ENCODE peak calls at places on chromosome 14, in seven cellular contexts. One of them, this sample, is unnamed. For H3K27me3 and H3K4me1, the result is how much of the 10 kb centered on the place peaks cover.

GRCh38 chr14:57362356-57362755 is 28.0 kb upstream of the NAA30 start:
- DNase-seq in transverse colon: no peak
- DNase-seq in adrenal gland: no peak
- DNase-seq in stomach: no peak
- DNase-seq in esophagus squamous epithelium: no peak
- DNase-seq in body of pancreas: no peak
- DNase-seq in left lung: no peak
- DNase-seq in this sample: no peak

GRCh38 chr14:71021347-71022014 is 114.2 kb downstream of the PCNX1 start:
- DNase-seq in esophagus squamous epithelium: no peak
- DNase-seq in left lung: no peak
- DNase-seq in transverse colon: no peak
- DNase-seq in stomach: no peak
- DNase-seq in adrenal gland: no peak
- DNase-seq in body of pancreas: no peak
- DNase-seq in this sample: no peak

GRCh38 chr14:35534130-35534883 is at the start of gene INSM2:
- DNase-seq in stomach: no peak
- DNase-seq in adrenal gland: no peak
- DNase-seq in left lung: no peak
- DNase-seq in transverse colon: no peak
- DNase-seq in esophagus squamous epithelium: no peak
- DNase-seq in body of pancreas: no peak
- DNase-seq in this sample: no peak

GRCh38 chr14:79334272-79334671 is 877.0 kb downstream of the DIO2 start:
- DNase-seq in esophagus squamous epithelium: no peak
- DNase-seq in body of pancreas: no peak
- DNase-seq in left lung: no peak
- DNase-seq in adrenal gland: no peak
- DNase-seq in transverse colon: no peak
- DNase-seq in stomach: no peak
- DNase-seq in this sample: no peak

GRCh38 chr14:55071870-55072640 is 20.6 kb downstream of the MAPK1IP1L start:
- DNase-seq in adrenal gland: no peak
- DNase-seq in left lung: no peak
- DNase-seq in stomach: no peak
- DNase-seq in transverse colon: no peak
- DNase-seq in body of pancreas: no peak
- DNase-seq in esophagus squamous epithelium: no peak
- DNase-seq in this sample: no peak

GRCh38 chr14:68392393-68393085 is 400.3 kb downstream of the ZFP36L1 start:
- DNase-seq in adrenal gland: peak
- DNase-seq in esophagus squamous epithelium: no peak
- DNase-seq in stomach: peak
- DNase-seq in left lung: peak
- DNase-seq in body of pancreas: peak
- DNase-seq in transverse colon: peak
- DNase-seq in this sample: no peak

GRCh38 chr14:57755018-57755521 is 110.8 kb downstream of the SLC35F4 start:
- DNase-seq in left lung: no peak
- DNase-seq in esophagus squamous epithelium: no peak
- DNase-seq in transverse colon: no peak
- DNase-seq in stomach: no peak
- DNase-seq in adrenal gland: no peak
- DNase-seq in body of pancreas: no peak
- DNase-seq in this sample: peak

GRCh38 chr14:93893550-93894329 is 33.4 kb upstream of the FAM181A start:
- DNase-seq in body of pancreas: no peak
- DNase-seq in stomach: no peak
- DNase-seq in left lung: no peak
- DNase-seq in transverse colon: no peak
- DNase-seq in esophagus squamous epithelium: no peak
- DNase-seq in adrenal gland: peak
- DNase-seq in this sample: peak

GRCh38 chr14:103142903-103143302 is 19.6 kb downstream of the TNFAIP2 start:
- DNase-seq in adrenal gland: no peak
- DNase-seq in left lung: no peak
- DNase-seq in body of pancreas: no peak
- DNase-seq in stomach: no peak
- DNase-seq in transverse colon: no peak
- DNase-seq in esophagus squamous epithelium: no peak
- DNase-seq in this sample: no peak

GRCh38 chr14:69715725-69716482 is 51.0 kb upstream of the SRSF5 start:
- DNase-seq in adrenal gland: peak
- DNase-seq in transverse colon: peak
- DNase-seq in esophagus squamous epithelium: no peak
- DNase-seq in left lung: peak
- DNase-seq in body of pancreas: peak
- DNase-seq in stomach: peak
- DNase-seq in this sample: peak

GRCh38 chr14:49754570-49755097 is 13.3 kb upstream of the KLHDC2 start:
- DNase-seq in left lung: no peak
- DNase-seq in esophagus squamous epithelium: no peak
- DNase-seq in body of pancreas: no peak
- DNase-seq in stomach: no peak
- DNase-seq in adrenal gland: no peak
- DNase-seq in transverse colon: no peak
- DNase-seq in this sample: no peak

GRCh38 chr14:68979722-68980552 is 835 bp upstream of the ACTN1 start:
- DNase-seq in body of pancreas: peak
- DNase-seq in esophagus squamous epithelium: no peak
- DNase-seq in left lung: peak
- DNase-seq in transverse colon: peak
- DNase-seq in stomach: peak
- DNase-seq in adrenal gland: peak
- DNase-seq in this sample: peak

GRCh38 chr14:100408350-100409015 is 85.3 kb downstream of the SLC25A47 start:
- DNase-seq in esophagus squamous epithelium: no peak
- DNase-seq in stomach: no peak
- DNase-seq in transverse colon: no peak
- DNase-seq in left lung: peak
- DNase-seq in body of pancreas: peak
- DNase-seq in adrenal gland: peak
- DNase-seq in this sample: no peak

GRCh38 chr14:64800000-64800399 is 79.7 kb downstream of the SPTB start:
- DNase-seq in stomach: peak
- DNase-seq in esophagus squamous epithelium: no peak
- DNase-seq in body of pancreas: peak
- DNase-seq in adrenal gland: peak
- DNase-seq in transverse colon: peak
- DNase-seq in left lung: no peak
- DNase-seq in this sample: no peak

DNA sequence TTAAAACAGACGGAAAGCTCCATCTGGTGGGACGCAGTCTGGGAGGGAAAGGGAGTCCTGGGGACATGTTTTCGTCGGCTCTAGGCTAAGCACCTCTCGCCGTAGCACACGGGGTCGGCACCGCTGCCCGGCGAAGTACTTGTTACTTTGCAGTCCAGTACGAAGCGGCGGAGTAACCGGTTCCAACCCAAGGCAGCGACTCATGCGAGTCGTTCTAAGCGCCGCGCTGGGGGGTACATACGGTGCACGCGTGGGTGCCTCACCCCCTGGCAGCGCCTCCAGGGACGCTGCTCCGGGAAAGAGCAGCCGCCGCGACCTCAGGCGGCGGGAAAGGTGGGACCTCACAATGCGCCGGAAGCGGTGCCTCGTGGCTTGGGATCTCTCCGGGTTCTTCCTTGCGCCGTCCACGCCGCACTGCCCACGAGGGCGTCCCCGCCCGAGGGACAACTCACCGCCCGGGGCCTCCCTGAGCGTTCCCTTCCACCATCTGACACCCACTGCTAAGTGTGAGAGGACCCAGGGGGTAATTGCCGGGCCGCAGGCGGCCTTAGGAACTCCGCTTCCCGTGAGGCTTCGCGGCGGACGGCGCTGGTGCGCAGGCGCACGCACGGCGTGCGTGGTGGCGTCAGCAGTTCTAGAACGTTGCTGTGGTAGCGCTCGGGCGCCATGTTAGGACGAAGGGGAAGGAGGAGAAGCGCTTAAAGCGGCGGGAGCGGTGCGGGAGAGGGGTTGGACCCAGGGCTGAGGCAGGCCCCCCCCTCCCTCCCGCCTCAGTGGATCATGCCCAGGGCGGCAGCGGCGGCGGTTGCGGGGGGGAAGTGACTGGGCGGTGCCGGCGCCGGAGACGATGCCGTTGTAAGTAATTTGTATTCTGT is at the start of gene PAPOLA:
- DNase-seq in stomach: peak
- DNase-seq in left lung: peak
- DNase-seq in esophagus squamous epithelium: peak
- DNase-seq in adrenal gland: peak
- DNase-seq in body of pancreas: peak
- DNase-seq in transverse colon: peak
- DNase-seq in this sample: peak
- TF ChIP-seq CTCF in stomach: no peak
- TF ChIP-seq CTCF in left lung: no peak
- TF ChIP-seq CTCF in esophagus squamous epithelium: no peak
- TF ChIP-seq CTCF in adrenal gland: peak
- TF ChIP-seq CTCF in body of pancreas: no peak
- TF ChIP-seq CTCF in transverse colon: peak
- TF ChIP-seq CTCF in this sample: no peak

GRCh38 chr14:36591482-36591881 is 9.1 kb upstream of the NKX2-8 start:
- DNase-seq in adrenal gland: no peak
- DNase-seq in stomach: no peak
- DNase-seq in left lung: no peak
- DNase-seq in transverse colon: no peak
- DNase-seq in esophagus squamous epithelium: no peak
- DNase-seq in body of pancreas: no peak
- DNase-seq in this sample: no peak

GRCh38 chr14:36584167-36584811 is 1.9 kb upstream of the NKX2-8 start:
- DNase-seq in left lung: no peak
- DNase-seq in stomach: no peak
- DNase-seq in body of pancreas: no peak
- DNase-seq in adrenal gland: no peak
- DNase-seq in esophagus squamous epithelium: no peak
- DNase-seq in transverse colon: no peak
- DNase-seq in this sample: no peak

GRCh38 chr14:36585100-36585499 is 2.7 kb upstream of the NKX2-8 start:
- DNase-seq in body of pancreas: no peak
- DNase-seq in adrenal gland: no peak
- DNase-seq in esophagus squamous epithelium: no peak
- DNase-seq in transverse colon: no peak
- DNase-seq in stomach: no peak
- DNase-seq in left lung: no peak
- DNase-seq in this sample: no peak

GRCh38 chr14:36588119-36588518 is 5.7 kb upstream of the NKX2-8 start:
- DNase-seq in adrenal gland: no peak
- DNase-seq in body of pancreas: no peak
- DNase-seq in left lung: no peak
- DNase-seq in transverse colon: no peak
- DNase-seq in esophagus squamous epithelium: no peak
- DNase-seq in stomach: no peak
- DNase-seq in this sample: no peak

GRCh38 chr14:36588788-36589187 is 6.4 kb upstream of the NKX2-8 start:
- DNase-seq in adrenal gland: no peak
- DNase-seq in left lung: no peak
- DNase-seq in transverse colon: no peak
- DNase-seq in body of pancreas: no peak
- DNase-seq in stomach: no peak
- DNase-seq in esophagus squamous epithelium: no peak
- DNase-seq in this sample: no peak
- H3K27me3 ChIP-seq in adrenal gland: under half
- H3K27me3 ChIP-seq in left lung: under half
- H3K27me3 ChIP-seq in transverse colon: half or more
- H3K27me3 ChIP-seq in body of pancreas: under half
- H3K27me3 ChIP-seq in stomach: half or more
- H3K27me3 ChIP-seq in esophagus squamous epithelium: under half
- H3K27me3 ChIP-seq in this sample: half or more

GRCh38 chr14:38546932-38547551 is 291.1 kb upstream of the CLEC14A start:
- DNase-seq in stomach: no peak
- DNase-seq in adrenal gland: no peak
- DNase-seq in body of pancreas: no peak
- DNase-seq in left lung: no peak
- DNase-seq in transverse colon: no peak
- DNase-seq in esophagus squamous epithelium: no peak
- DNase-seq in this sample: no peak
- H3K4me1 ChIP-seq in stomach: under half
- H3K4me1 ChIP-seq in adrenal gland: under half
- H3K4me1 ChIP-seq in body of pancreas: under half
- H3K4me1 ChIP-seq in left lung: under half
- H3K4me1 ChIP-seq in transverse colon: under half
- H3K4me1 ChIP-seq in esophagus squamous epithelium: under half
- H3K4me1 ChIP-seq in this sample: under half

GRCh38 chr14:91926131-91926890 is 21.2 kb downstream of the FBLN5 start:
- DNase-seq in stomach: no peak
- DNase-seq in body of pancreas: no peak
- DNase-seq in transverse colon: no peak
- DNase-seq in adrenal gland: no peak
- DNase-seq in left lung: no peak
- DNase-seq in esophagus squamous epithelium: no peak
- DNase-seq in this sample: no peak

GRCh38 chr14:91927216-91927615 is 20.3 kb downstream of the FBLN5 start:
- DNase-seq in stomach: no peak
- DNase-seq in transverse colon: no peak
- DNase-seq in body of pancreas: no peak
- DNase-seq in adrenal gland: no peak
- DNase-seq in left lung: no peak
- DNase-seq in esophagus squamous epithelium: no peak
- DNase-seq in this sample: no peak

GRCh38 chr14:91925727-91926121 is 21.8 kb downstream of the FBLN5 start:
- DNase-seq in esophagus squamous epithelium: no peak
- DNase-seq in body of pancreas: no peak
- DNase-seq in transverse colon: no peak
- DNase-seq in left lung: no peak
- DNase-seq in stomach: no peak
- DNase-seq in adrenal gland: no peak
- DNase-seq in this sample: no peak

GRCh38 chr14:91927800-91928199 is 19.7 kb downstream of the FBLN5 start:
- DNase-seq in body of pancreas: no peak
- DNase-seq in stomach: no peak
- DNase-seq in left lung: no peak
- DNase-seq in adrenal gland: no peak
- DNase-seq in transverse colon: no peak
- DNase-seq in esophagus squamous epithelium: no peak
- DNase-seq in this sample: no peak

DNA sequence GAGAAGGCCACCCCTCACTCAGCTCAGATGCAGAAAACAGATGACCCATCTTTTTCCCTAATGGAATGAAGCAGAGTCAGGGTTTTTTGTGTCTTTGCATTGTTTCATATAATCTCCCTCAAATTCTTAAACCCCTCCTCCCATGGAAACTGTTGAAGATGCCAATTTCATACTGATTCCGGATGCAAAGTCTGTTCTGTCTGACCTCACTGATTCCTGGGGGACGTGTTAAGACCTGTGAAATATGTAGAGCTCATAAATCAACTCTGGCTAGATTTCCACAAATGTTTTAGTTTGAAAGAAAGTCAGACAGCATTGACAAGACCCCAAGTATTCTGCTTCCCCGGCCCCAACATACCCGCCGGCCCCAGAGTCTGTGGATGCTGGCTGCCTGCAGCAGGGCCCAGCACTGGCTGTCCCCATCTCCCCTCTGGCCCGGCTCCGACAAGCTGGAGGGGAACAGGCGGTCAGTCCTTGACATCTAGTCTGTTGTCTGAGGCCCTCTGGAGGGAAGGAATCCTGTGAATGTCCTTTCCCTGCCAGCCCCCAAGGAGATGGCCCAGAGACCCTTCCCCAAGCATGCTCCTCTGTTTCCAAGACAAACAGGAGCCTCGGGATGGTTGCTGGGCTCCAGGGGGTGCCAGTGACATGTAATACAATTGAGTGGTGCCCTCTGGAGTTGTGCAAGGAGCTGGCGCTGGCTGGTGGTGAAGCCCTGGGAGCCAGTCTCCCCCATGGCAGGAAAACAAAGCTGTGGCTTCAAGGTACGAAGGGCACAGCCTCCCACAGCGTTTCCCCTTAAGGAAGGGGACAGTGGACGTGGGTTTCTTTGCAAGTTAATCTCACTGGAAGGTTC is 22.4 kb downstream of the FBLN5 start:
- DNase-seq in adrenal gland: no peak
- DNase-seq in esophagus squamous epithelium: no peak
- DNase-seq in left lung: no peak
- DNase-seq in body of pancreas: no peak
- DNase-seq in stomach: no peak
- DNase-seq in transverse colon: no peak
- DNase-seq in this sample: no peak
- TF ChIP-seq CTCF in adrenal gland: no peak
- TF ChIP-seq CTCF in esophagus squamous epithelium: no peak
- TF ChIP-seq CTCF in left lung: no peak
- TF ChIP-seq CTCF in body of pancreas: no peak
- TF ChIP-seq CTCF in stomach: no peak
- TF ChIP-seq CTCF in transverse colon: no peak
- TF ChIP-seq CTCF in this sample: no peak